ENCODE peak calls at places on chromosome 12, in nine cellular contexts. R is stomach, I is breast epithelium, T is GM23338, O is GM12878, D is HCT116, P is Panc1, Q is esophagus muscularis mucosa, S is HepG2. N is an unnamed sample.

GRCh38 chr12:15038137-15038536 is 65.3 kb downstream of the PDE6H start:
- DNase-seq in T (no peak), I (no peak), O (no peak), R (no peak), Q (no peak), D (no peak), S (no peak), P (no peak), N (no peak)

GRCh38 chr12:51381226-51382079 is 9.8 kb downstream of the GALNT6 start:
- DNase-seq in S (no peak), Q (no peak), R (no peak), D (no peak), P (no peak), T (no peak), I (no peak), O (no peak), N (peak)

GRCh38 chr12:51850081-51850932 is 1.8 kb upstream of the FIGNL2 start:
- DNase-seq in I (no peak), P (no peak), R (no peak), T (no peak), D (no peak), O (no peak), Q (no peak), S (no peak), N (no peak)

GRCh38 chr12:116037941-116038837 is 239.3 kb downstream of the MED13L start:
- DNase-seq in R (no peak), P (no peak), I (no peak), O (no peak), T (no peak), S (no peak), D (no peak), Q (no peak), N (no peak)

GRCh38 chr12:51827925-51828818 is 20.3 kb downstream of the FIGNL2 start:
- DNase-seq in R (peak), D (no peak), P (no peak), T (no peak), Q (no peak), I (peak), O (no peak), S (no peak), N (peak)

GRCh38 chr12:76236640-76237039 is 111.6 kb downstream of the BBS10 start:
- DNase-seq in S (peak), Q (no peak), O (no peak), I (no peak), P (peak), R (no peak), T (no peak), D (peak), N (peak)

GRCh38 chr12:76506149-76506548 is 53.4 kb downstream of the OSBPL8 start:
- DNase-seq in R (no peak), I (no peak), P (no peak), T (no peak), Q (no peak), S (no peak), O (no peak), D (no peak), N (no peak)

GRCh38 chr12:124738636-124739467 is 124.8 kb downstream of the SCARB1 start:
- DNase-seq in I (no peak), T (no peak), D (no peak), S (peak), Q (no peak), O (no peak), P (no peak), R (peak), N (peak)

GRCh38 chr12:76259660-76260389 is 88.4 kb downstream of the BBS10 start:
- DNase-seq in R (no peak), T (no peak), S (no peak), D (no peak), O (no peak), Q (no peak), P (no peak), I (peak), N (peak)

GRCh38 chr12:111347891-111348644 is 20.8 kb downstream of the PHETA1 start:
- DNase-seq in S (no peak), Q (no peak), I (no peak), O (no peak), T (no peak), R (no peak), P (no peak), D (no peak), N (no peak)

GRCh38 chr12:128079476-128079875 is 187.5 kb upstream of the TMEM132C start:
- DNase-seq in O (no peak), R (no peak), I (no peak), Q (no peak), D (no peak), T (no peak), S (no peak), P (no peak), N (no peak)

GRCh38 chr12:4052691-4053090 is 179.5 kb upstream of the PARP11 start:
- DNase-seq in P (no peak), R (no peak), D (no peak), S (peak), Q (peak), I (no peak), T (no peak), O (no peak), N (no peak)

GRCh38 chr12:115103884-115104883 is 420.2 kb upstream of the TBX3 start:
- DNase-seq in P (no peak), R (no peak), T (no peak), I (no peak), Q (no peak), O (no peak), S (no peak), D (no peak), N (no peak)

GRCh38 chr12:103198499-103198898 is 241.0 kb downstream of the ASCL1 start:
- DNase-seq in I (no peak), R (no peak), O (no peak), Q (no peak), P (no peak), D (no peak), T (peak), S (no peak), N (no peak)

GRCh38 chr12:5329118-5329517 is 102.8 kb upstream of the NTF3 start:
- DNase-seq in P (no peak), O (no peak), S (no peak), I (no peak), R (no peak), D (no peak), T (peak), Q (no peak), N (no peak)

GRCh38 chr12:121578230-121579189 is 2.3 kb downstream of the KDM2B start:
- DNase-seq in I (no peak), T (peak), P (no peak), S (no peak), Q (no peak), O (no peak), R (no peak), D (no peak), N (peak)

GRCh38 chr12:9702239-9702638 is 30.7 kb downstream of the CLECL1 start:
- DNase-seq in T (no peak), I (no peak), S (no peak), D (no peak), P (no peak), Q (no peak), O (no peak), R (no peak), N (no peak)

GRCh38 chr12:131671871-131672270 is 39.0 kb upstream of the SFSWAP start:
- DNase-seq in I (no peak), O (no peak), S (no peak), D (no peak), Q (no peak), T (no peak), R (no peak), P (no peak), N (no peak)

GRCh38 chr12:128339121-128339520 is 72.2 kb downstream of the TMEM132C start:
- DNase-seq in I (no peak), O (no peak), P (no peak), Q (no peak), S (no peak), D (no peak), R (no peak), T (no peak), N (no peak)

GRCh38 chr12:122850695-122851350 is 15.6 kb downstream of the HIP1R start:
- DNase-seq in I (no peak), S (no peak), D (no peak), T (no peak), R (no peak), Q (no peak), O (no peak), P (no peak), N (peak)

GRCh38 chr12:96108321-96108720 is 72.9 kb upstream of the LTA4H start:
- DNase-seq in O (no peak), R (no peak), P (no peak), D (no peak), T (peak), I (no peak), S (no peak), Q (no peak), N (peak)

GRCh38 chr12:108214046-108214445 is 85.0 kb downstream of the WSCD2 start:
- DNase-seq in R (no peak), Q (no peak), D (no peak), S (no peak), T (no peak), O (no peak), P (no peak), I (no peak), N (no peak)

GRCh38 chr12:72273499-72273837 is 1.3 kb downstream of the TRHDE start:
- DNase-seq in T (peak), O (no peak), R (no peak), Q (no peak), D (no peak), P (no peak), I (no peak), S (no peak), N (no peak)

GRCh38 chr12:5430639-5431603 is 987 bp upstream of the NTF3 start:
- DNase-seq in D (no peak), R (no peak), P (no peak), T (peak), I (no peak), S (no peak), Q (peak), O (no peak), N (peak)

GRCh38 chr12:104411826-104412626 is 44.7 kb upstream of the CHST11 start:
- DNase-seq in O (no peak), T (no peak), P (no peak), S (no peak), R (no peak), I (no peak), Q (no peak), D (no peak), N (no peak)

GRCh38 chr12:56257491-56258067 is 605 bp downstream of the ANKRD52 start:
- DNase-seq in S (peak), I (no peak), P (no peak), Q (no peak), D (no peak), T (peak), O (no peak), R (no peak), N (peak)

GRCh38 chr12:53478865-53479264 is 20.4 kb downstream of the MAP3K12 start:
- DNase-seq in R (no peak), P (no peak), S (no peak), Q (no peak), T (no peak), I (no peak), D (no peak), O (no peak), N (no peak)
- TF ChIP-seq POLR2AphosphoS5 in R (no peak), P (no peak), S (no peak), Q (no peak), T (no peak), I (no peak), D (no peak), O (peak), N (no peak)

DNA sequence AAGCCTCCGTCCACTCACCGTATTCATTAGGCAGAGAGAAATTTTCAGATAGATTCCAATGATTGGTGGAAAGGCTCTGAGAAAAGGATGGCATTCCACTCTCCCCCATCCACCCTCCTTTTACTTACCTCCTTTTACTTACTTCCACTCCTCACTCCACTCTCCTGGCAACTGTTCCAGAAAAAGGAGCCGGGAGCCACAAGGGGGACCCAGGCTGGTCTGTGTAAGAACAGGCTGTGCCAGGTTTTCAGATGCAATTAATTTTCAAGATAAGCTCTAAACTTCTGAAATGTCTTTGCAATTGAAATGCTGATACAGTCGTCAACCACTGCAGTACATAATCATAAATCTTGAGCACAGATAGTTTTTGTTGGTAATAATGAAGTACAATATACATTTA is 248.8 kb downstream of the ANO6 start:
- DNase-seq in D (peak), I (no peak), S (no peak), Q (no peak), P (no peak), O (no peak), R (no peak), T (peak), N (no peak)
- TF ChIP-seq CTCF in D (peak), I (no peak), S (no peak), Q (no peak), P (peak), O (no peak), R (no peak), T (peak), N (no peak)

GRCh38 chr12:48813464-48814312 is 4.6 kb upstream of the CACNB3 start:
- DNase-seq in D (no peak), O (no peak), I (no peak), S (no peak), T (peak), P (no peak), Q (no peak), R (no peak), N (no peak)

GRCh38 chr12:48811454-48812090 is 6.7 kb upstream of the CACNB3 start:
- DNase-seq in O (no peak), S (no peak), I (no peak), T (no peak), P (no peak), R (no peak), D (no peak), Q (no peak), N (no peak)

GRCh38 chr12:48812389-48812788 is 5.9 kb upstream of the CACNB3 start:
- DNase-seq in D (no peak), I (no peak), P (no peak), S (no peak), O (no peak), R (no peak), Q (no peak), T (no peak), N (no peak)

GRCh38 chr12:48814313-48815280 is 3.7 kb upstream of the CACNB3 start:
- DNase-seq in D (peak), Q (no peak), T (peak), R (peak), O (peak), P (no peak), I (peak), S (peak), N (peak)

GRCh38 chr12:48810817-48811453 is 7.4 kb upstream of the CACNB3 start:
- DNase-seq in T (no peak), R (no peak), Q (no peak), P (no peak), I (no peak), S (peak), O (no peak), D (no peak), N (peak)
- H3K4me3 ChIP-seq in T (no peak), R (no peak), Q (no peak), P (no peak), I (no peak), S (peak), O (no peak), D (no peak), N (no peak)

DNA sequence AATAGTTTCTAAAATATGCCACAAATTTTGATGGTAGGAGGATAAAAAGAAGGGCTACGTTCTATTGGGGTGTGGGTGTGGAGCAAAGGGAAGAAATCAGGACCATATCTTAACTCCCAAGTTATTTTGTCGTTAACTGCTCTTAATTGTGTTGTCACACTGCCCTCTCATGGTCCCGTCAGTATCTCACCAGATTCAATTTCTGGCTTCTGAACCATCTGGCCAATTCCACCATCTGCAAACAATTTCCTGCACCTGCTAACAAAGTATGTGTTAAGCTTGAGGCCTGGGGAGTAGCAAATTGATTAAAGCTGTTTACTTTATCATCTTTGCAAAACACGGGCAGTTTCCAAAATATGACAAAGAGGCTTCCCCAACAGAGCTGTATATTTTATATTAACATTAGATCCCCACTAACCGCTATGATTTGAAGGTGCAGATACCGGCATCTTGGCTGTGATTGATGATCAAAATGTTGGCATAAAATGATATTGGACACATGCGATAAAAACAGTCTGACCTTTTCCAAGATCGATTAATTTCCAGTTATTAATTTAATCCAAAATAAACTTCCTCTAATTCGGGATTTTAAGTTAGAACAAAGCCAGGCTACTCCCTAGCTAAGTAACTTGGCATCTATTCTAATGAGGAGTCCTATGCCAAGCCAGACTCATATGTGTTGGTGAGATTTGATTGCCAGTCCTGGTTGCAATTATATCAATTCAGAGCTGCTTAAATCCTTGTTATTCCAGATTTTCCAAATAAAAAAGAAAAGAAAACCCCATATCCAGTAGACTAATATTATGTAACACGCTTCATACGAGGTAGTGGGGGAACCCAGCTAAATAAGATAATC is 6.9 kb upstream of the DNM1L start:
- DNase-seq in O (no peak), D (peak), P (peak), S (peak), Q (no peak), I (no peak), R (peak), T (peak), N (peak)
- TF ChIP-seq POLR2AphosphoS5 in O (no peak), D (no peak), P (no peak), S (no peak), Q (peak), I (no peak), R (no peak), T (no peak), N (no peak)

GRCh38 chr12:98370976-98371375 is 144.4 kb upstream of the TMPO start:
- DNase-seq in O (no peak), T (no peak), S (no peak), R (no peak), Q (no peak), D (no peak), P (no peak), I (no peak), N (no peak)

GRCh38 chr12:98372340-98373018 is 142.9 kb upstream of the TMPO start:
- DNase-seq in D (no peak), O (no peak), S (no peak), Q (no peak), R (no peak), I (no peak), P (no peak), T (peak), N (no peak)

GRCh38 chr12:98373019-98373554 is 142.3 kb upstream of the TMPO start:
- DNase-seq in I (no peak), S (peak), O (no peak), P (no peak), Q (no peak), T (peak), D (peak), R (no peak), N (peak)

GRCh38 chr12:98371419-98371818 is 144.0 kb upstream of the TMPO start:
- DNase-seq in D (no peak), P (no peak), I (no peak), R (no peak), Q (no peak), S (no peak), O (no peak), T (no peak), N (peak)

GRCh38 chr12:98373982-98374381 is 141.4 kb upstream of the TMPO start:
- DNase-seq in O (no peak), D (no peak), Q (no peak), R (no peak), S (no peak), I (no peak), T (peak), P (no peak), N (no peak)
- TF ChIP-seq CTCF in O (no peak), D (peak), Q (no peak), R (no peak), S (no peak), I (no peak), T (peak), P (no peak), N (no peak)

DNA sequence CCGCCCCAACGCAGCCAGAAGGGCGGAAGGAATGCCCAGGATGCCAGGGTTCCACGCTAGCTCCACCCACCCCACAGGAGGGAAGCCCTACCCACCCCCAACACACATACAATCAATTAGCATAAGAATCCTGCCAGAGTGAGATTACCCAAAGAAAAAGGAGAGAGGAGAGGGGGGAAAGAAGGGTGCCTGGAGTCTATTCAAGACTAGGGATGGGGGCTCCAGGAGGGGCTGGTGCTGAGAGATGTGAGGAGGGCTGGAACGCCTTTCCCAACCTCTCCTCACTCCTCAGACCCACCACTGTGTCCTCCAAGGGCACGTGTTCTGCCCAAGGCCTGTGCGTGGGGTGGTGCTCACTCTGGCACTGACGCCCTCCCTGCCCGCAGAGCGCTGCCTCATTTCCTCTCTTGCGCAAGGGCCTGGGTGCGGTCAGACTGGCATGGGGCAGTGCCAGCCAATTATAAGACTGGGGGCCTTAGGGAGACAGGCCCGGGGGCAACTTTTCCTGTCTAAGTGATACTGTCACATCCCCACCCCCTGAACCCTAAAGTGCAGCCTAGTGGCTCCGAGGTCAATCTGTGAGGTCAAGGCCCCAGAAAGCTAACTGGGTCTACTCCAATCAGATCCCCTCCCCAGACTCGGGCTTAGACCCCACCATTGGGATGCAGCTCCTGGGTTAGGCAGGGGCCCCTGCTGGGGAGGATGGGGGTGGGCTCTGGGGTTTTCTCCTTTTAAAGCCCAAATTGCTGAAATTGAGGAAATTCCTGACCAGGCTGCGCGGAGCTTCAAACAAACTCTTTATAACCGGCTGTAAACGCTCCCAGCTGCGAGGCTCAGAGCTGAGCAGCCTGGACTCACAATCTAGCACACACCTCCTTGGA is 10.2 kb upstream of the ITGB7 start:
- DNase-seq in T (peak), R (peak), D (no peak), S (no peak), I (peak), O (no peak), P (no peak), Q (no peak), N (no peak)
- H3K4me3 ChIP-seq in T (peak), R (peak), D (no peak), S (no peak), I (peak), O (peak), P (peak), Q (peak), N (no peak)

GRCh38 chr12:25054076-25054782 is 105.3 kb upstream of the BCAT1 start:
- DNase-seq in Q (no peak), R (no peak), O (no peak), S (no peak), T (no peak), D (no peak), P (no peak), I (no peak), N (no peak)
- TF ChIP-seq POLR2AphosphoS5 in Q (no peak), R (no peak), O (no peak), S (no peak), T (no peak), D (no peak), P (no peak), I (no peak), N (no peak)

GRCh38 chr12:100197486-100197885 is 3.1 kb upstream of the ACTR6 start:
- DNase-seq in O (no peak), R (no peak), P (no peak), Q (no peak), I (no peak), T (no peak), S (no peak), D (no peak), N (no peak)

GRCh38 chr12:100199347-100200136 is 1.1 kb upstream of the ACTR6 start:
- DNase-seq in I (peak), D (peak), O (no peak), S (peak), T (peak), Q (no peak), R (peak), P (no peak), N (peak)

GRCh38 chr12:100199023-100199346 is 1.6 kb upstream of the ACTR6 start:
- DNase-seq in P (no peak), D (no peak), I (no peak), Q (no peak), O (no peak), R (no peak), S (no peak), T (no peak), N (no peak)

GRCh38 chr12:100201604-100202423 is 1.2 kb downstream of the ACTR6 start:
- DNase-seq in S (no peak), I (no peak), T (no peak), O (no peak), P (no peak), D (no peak), Q (no peak), R (no peak), N (no peak)

GRCh38 chr12:100200450-100201181 is at the start of gene ACTR6:
- DNase-seq in P (peak), S (peak), T (peak), D (peak), Q (peak), I (peak), O (peak), R (peak), N (peak)
- TF ChIP-seq CTCF in P (no peak), S (no peak), T (no peak), D (no peak), Q (peak), I (no peak), O (no peak), R (no peak), N (no peak)

N was measured in endothelial cell of umbilical vein.